ENCODE peak calls at places on chromosomes 12 and 14, in four cellular contexts. J, K, M and A are unnamed samples.

GRCh38 chr12:120529641-120530314 is 820 bp upstream of the COQ5 start:
- DNase-seq in J (peak; percentile 44), K (no peak), M (peak; percentile 6), A (no peak)

GRCh38 chr14:70472253-70473159 is 20.5 kb downstream of the ADAM21 start:
- DNase-seq in J (no peak), K (no peak), M (no peak), A (no peak)

GRCh38 chr12:123391546-123392343 is 7.8 kb downstream of the KMT5A start:
- DNase-seq in J (no peak), K (no peak), M (no peak), A (no peak)

GRCh38 chr12:29317556-29318363 is 63.2 kb downstream of the ERGIC2 start:
- DNase-seq in J (peak; percentile 55), K (peak; percentile 52), M (peak; percentile 19), A (no peak)

GRCh38 chr12:48001426-48002178 is 2.7 kb downstream of the COL2A1 start:
- DNase-seq in J (peak; percentile 54), K (peak; percentile 58), M (peak; percentile 44), A (no peak)

GRCh38 chr14:88352299-88353097 is 29.4 kb upstream of the KCNK10 start:
- DNase-seq in J (no peak), K (no peak), M (no peak), A (no peak)

GRCh38 chr14:63512861-63513260 is 30.3 kb downstream of the PPP2R5E start:
- DNase-seq in J (no peak), K (no peak), M (no peak), A (no peak)

GRCh38 chr12:46617167-46617566 is 208.6 kb downstream of the SLC38A4 start:
- DNase-seq in J (peak; percentile 14), K (no peak), M (no peak), A (no peak)

GRCh38 chr12:6292606-6293005 is 17.9 kb upstream of the PLEKHG6 start:
- DNase-seq in J (no peak), K (no peak), M (no peak), A (no peak)

GRCh38 chr14:92277031-92277430 is 45.9 kb upstream of the SLC24A4 start:
- DNase-seq in J (no peak), K (no peak), M (no peak), A (no peak)

GRCh38 chr14:37232907-37233481 is 35.3 kb downstream of the MIPOL1 start:
- DNase-seq in J (no peak), K (no peak), M (peak; percentile 48), A (no peak)

GRCh38 chr14:58749066-58749669 is 111.4 kb downstream of the DACT1 start:
- DNase-seq in J (peak; percentile 59), K (no peak), M (no peak), A (no peak)

GRCh38 chr12:40921563-40922163 is 229.4 kb downstream of the CNTN1 start:
- DNase-seq in J (no peak), K (no peak), M (no peak), A (no peak)

GRCh38 chr14:106605548-106606448 is 1079.4 kb downstream of the TMEM121 start:
- DNase-seq in J (peak; percentile 65), K (peak; percentile 79), M (no peak), A (no peak)

GRCh38 chr14:77284066-77284855 is 13.3 kb upstream of the NGB start:
- DNase-seq in J (no peak), K (no peak), M (no peak), A (no peak)

GRCh38 chr14:105201156-105201927 is 20.2 kb upstream of the NUDT14 start:
- DNase-seq in J (no peak), K (no peak), M (no peak), A (no peak)

GRCh38 chr12:76024942-76025600 is 6.5 kb downstream of the PHLDA1 start:
- DNase-seq in J (no peak), K (no peak), M (no peak), A (no peak)

GRCh38 chr12:85275359-85275758 is 4.7 kb upstream of the ALX1 start:
- DNase-seq in J (no peak), K (no peak), M (no peak), A (no peak)

GRCh38 chr12:49507139-49507538 is 31.7 kb upstream of the KCNH3 start:
- DNase-seq in J (no peak), K (no peak), M (no peak), A (no peak)

GRCh38 chr12:124457287-124458219 is 109.9 kb downstream of the NCOR2 start:
- DNase-seq in J (peak; percentile 73), K (no peak), M (no peak), A (no peak)

GRCh38 chr12:119235352-119235751 is 56.6 kb downstream of the HSPB8 start:
- DNase-seq in J (no peak), K (peak; percentile 24), M (peak; percentile 35), A (no peak)

GRCh38 chr12:46490635-46491034 is 118.1 kb upstream of the SLC38A2 start:
- DNase-seq in J (no peak), K (no peak), M (no peak), A (no peak)

GRCh38 chr14:20118795-20119194 is 8.3 kb downstream of the OR4K17 start:
- DNase-seq in J (no peak), K (no peak), M (no peak), A (no peak)

GRCh38 chr12:31855427-31855826 is 103.8 kb upstream of the RESF1 start:
- DNase-seq in J (no peak), K (no peak), M (no peak), A (no peak)

GRCh38 chr14:71448431-71449315 is 483.6 kb upstream of the RGS6 start:
- DNase-seq in J (no peak), K (no peak), M (no peak), A (no peak)

GRCh38 chr12:108053512-108053911 is 75.6 kb upstream of the WSCD2 start:
- DNase-seq in J (no peak), K (no peak), M (no peak), A (no peak)

GRCh38 chr14:99138999-99139865 is 132.8 kb downstream of the BCL11B start:
- DNase-seq in J (no peak), K (no peak), M (no peak), A (no peak)

GRCh38 chr12:84694111-84694510 is 218.5 kb downstream of the SLC6A15 start:
- DNase-seq in J (no peak), K (no peak), M (no peak), A (no peak)

GRCh38 chr12:53381739-53382630 is 2.0 kb downstream of the SP1 start:
- DNase-seq in J (peak; percentile 71), K (peak; percentile 73), M (peak; percentile 60), A (no peak)

GRCh38 chr14:51517116-51517515 is 134.6 kb upstream of the FRMD6 start:
- DNase-seq in J (no peak), K (no peak), M (no peak), A (no peak)

GRCh38 chr12:65937181-65937641 is 112.9 kb downstream of the HMGA2 start:
- DNase-seq in J (no peak), K (no peak), M (no peak), A (no peak)

GRCh38 chr14:97703006-97703760 is 906.0 kb downstream of the VRK1 start:
- DNase-seq in J (no peak), K (no peak), M (no peak), A (no peak)

GRCh38 chr12:100484178-100484886 is 10.7 kb downstream of the NR1H4 start:
- DNase-seq in J (no peak), K (no peak), M (no peak), A (no peak)

GRCh38 chr12:2358986-2359658 is 306.3 kb downstream of the CACNA1C start:
- DNase-seq in J (no peak), K (no peak), M (no peak), A (no peak)
- TF ChIP-seq CTCF in J (no peak), K (peak; percentile 31), M (no peak), A (peak; percentile 1)

DNA sequence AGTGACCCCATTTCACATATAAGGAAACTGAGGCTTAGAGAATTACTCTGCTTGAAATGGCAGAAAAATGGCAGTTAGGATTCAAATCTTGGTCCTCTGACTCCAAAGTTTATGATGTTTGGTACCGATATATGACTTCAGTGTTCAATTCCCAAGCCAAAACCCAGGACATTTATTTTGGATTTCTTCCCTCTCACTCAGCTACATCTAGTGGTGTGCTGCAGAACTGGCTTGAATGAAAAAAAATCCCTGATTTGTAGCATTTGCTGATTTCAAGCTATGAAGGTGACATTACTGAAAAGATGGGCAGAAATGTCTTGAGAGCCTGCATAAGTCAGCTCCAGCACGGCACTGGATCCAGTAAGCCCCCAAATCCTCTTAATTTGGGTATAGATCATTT is 106.4 kb downstream of the EFCAB11 start:
- DNase-seq in J (no peak), K (no peak), M (no peak), A (no peak)
- TF ChIP-seq CTCF in J (peak; percentile 24), K (peak; percentile 51), M (no peak), A (no peak)

GRCh38 chr14:22390195-22390594 is 198.8 kb downstream of the DAD1 start:
- DNase-seq in J (no peak), K (no peak), M (no peak), A (no peak)

GRCh38 chr14:22388669-22389625 is 200.1 kb downstream of the DAD1 start:
- DNase-seq in J (no peak), K (no peak), M (no peak), A (no peak)

GRCh38 chr14:22384974-22385526 is 204.0 kb downstream of the DAD1 start:
- DNase-seq in J (no peak), K (no peak), M (no peak), A (no peak)

GRCh38 chr14:22386924-22387775 is 201.9 kb downstream of the DAD1 start:
- DNase-seq in J (peak; percentile 67), K (peak; percentile 82), M (peak; percentile 80), A (peak; percentile 70)

GRCh38 chr14:22387776-22388241 is 201.2 kb downstream of the DAD1 start:
- DNase-seq in J (no peak), K (no peak), M (no peak), A (no peak)
- TF ChIP-seq CTCF in J (no peak), K (no peak), M (peak; percentile 41), A (no peak)

GRCh38 chr12:52119398-52120254 is 40.1 kb downstream of the SMIM41 start:
- DNase-seq in J (peak; percentile 47), K (no peak), M (peak; percentile 52), A (peak; percentile 61)
- TF ChIP-seq CTCF in J (peak; percentile 69), K (peak; percentile 58), M (peak; percentile 83), A (peak; percentile 36)